ENCODE peak calls at places on chromosomes 7 and 10, in four cellular contexts. I, B, J and V are unnamed samples.

GRCh38 chr10:47406870-47407648 is 23.0 kb upstream of the ZNF488 start:
- DNase-seq in I (peak), B (peak), J (peak), V (peak)

GRCh38 chr7:100156331-100157068 is 2.0 kb downstream of the TRAPPC14 start:
- DNase-seq in I (no peak), B (no peak), J (no peak), V (no peak)

GRCh38 chr7:2932761-2933251 is 88.7 kb upstream of the GNA12 start:
- DNase-seq in I (no peak), B (no peak), J (no peak), V (no peak)

GRCh38 chr7:43694399-43694748 is 34.9 kb downstream of the COA1 start:
- DNase-seq in I (peak), B (no peak), J (peak), V (no peak)

GRCh38 chr10:58608356-58608755 is 95.7 kb downstream of the BICC1 start:
- DNase-seq in I (no peak), B (no peak), J (peak), V (no peak)

GRCh38 chr10:30791197-30791611 is 161.7 kb upstream of the LYZL2 start:
- DNase-seq in I (no peak), B (no peak), J (no peak), V (no peak)

GRCh38 chr10:42150428-42151061 is 487.8 kb downstream of the ZNF33B start:
- DNase-seq in I (no peak), B (no peak), J (no peak), V (no peak)

GRCh38 chr10:24483701-24484100 is 240.0 kb downstream of the ARHGAP21 start:
- DNase-seq in I (peak), B (no peak), J (peak), V (peak)

GRCh38 chr7:27656724-27657123 is 6.0 kb downstream of the HIBADH start:
- DNase-seq in I (no peak), B (no peak), J (no peak), V (no peak)

GRCh38 chr10:12194752-12195271 is 879 bp downstream of the NUDT5 start:
- DNase-seq in I (peak), B (no peak), J (peak), V (no peak)

GRCh38 chr10:49585387-49585786 is 24.7 kb upstream of the SLC18A3 start:
- DNase-seq in I (no peak), B (no peak), J (peak), V (no peak)

GRCh38 chr10:88041243-88042161 is 178.1 kb downstream of the PTEN start:
- DNase-seq in I (peak), B (no peak), J (peak), V (no peak)

GRCh38 chr7:27925573-27926201 is 185.7 kb downstream of the TAX1BP1 start:
- DNase-seq in I (no peak), B (no peak), J (no peak), V (no peak)

GRCh38 chr10:8225232-8225631 is 170.7 kb downstream of the GATA3 start:
- DNase-seq in I (no peak), B (no peak), J (no peak), V (no peak)

GRCh38 chr10:8230887-8231286 is 176.4 kb downstream of the GATA3 start:
- DNase-seq in I (no peak), B (no peak), J (no peak), V (no peak)

GRCh38 chr10:8233049-8233448 is 178.6 kb downstream of the GATA3 start:
- DNase-seq in I (no peak), B (no peak), J (no peak), V (no peak)

GRCh38 chr10:8227246-8227645 is 172.8 kb downstream of the GATA3 start:
- DNase-seq in I (no peak), B (no peak), J (no peak), V (no peak)

DNA sequence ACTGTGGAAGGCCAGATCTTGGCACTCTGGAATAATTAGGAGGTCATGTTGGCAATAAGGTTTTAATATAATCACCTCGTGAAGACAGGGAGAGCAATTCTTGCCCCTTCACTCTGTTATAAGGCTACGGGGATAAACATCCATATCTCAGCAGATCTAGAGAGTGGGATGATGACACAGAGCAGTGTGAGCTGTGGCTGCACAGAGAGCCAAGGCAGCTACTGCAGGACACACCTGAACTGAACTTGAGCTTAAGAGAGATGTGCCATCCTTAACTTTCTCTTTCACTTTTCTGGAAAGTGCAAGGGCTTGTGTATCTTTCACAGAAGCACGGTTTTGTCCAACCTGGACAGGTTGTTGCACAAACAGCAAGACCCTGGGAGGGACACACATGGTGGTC is 174.7 kb downstream of the GATA3 start:
- DNase-seq in I (no peak), B (no peak), J (no peak), V (no peak)
- TF ChIP-seq CTCF in I (no peak), B (no peak), J (no peak), V (no peak)

GRCh38 chr10:124084693-124085092 is 8.7 kb downstream of the CHST15 start:
- DNase-seq in I (no peak), B (no peak), J (no peak), V (no peak)
- H3K4me3 ChIP-seq in I (no peak), B (no peak), J (no peak), V (no peak)

DNA sequence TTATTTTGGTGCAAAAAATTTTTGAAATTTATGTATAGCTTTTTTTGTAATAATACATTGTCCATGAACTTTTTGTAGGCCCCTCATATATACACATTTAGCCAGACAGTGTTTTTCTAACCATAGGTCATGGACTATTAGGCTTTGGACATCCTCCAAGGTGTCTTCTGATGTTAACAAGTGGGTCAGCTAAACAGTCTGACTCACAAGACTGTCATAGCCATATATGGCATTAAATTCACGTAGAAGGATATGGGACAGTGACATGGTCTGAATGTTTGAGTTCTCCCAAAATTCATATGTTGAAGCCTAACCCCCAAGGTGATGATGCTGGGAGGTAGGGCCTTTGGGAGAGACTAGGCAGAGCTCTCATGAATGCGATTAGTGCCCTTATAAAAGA is 14.0 kb upstream of the NUB1 start:
- DNase-seq in I (no peak), B (peak), J (peak), V (no peak)
- TF ChIP-seq CTCF in I (no peak), B (no peak), J (no peak), V (no peak)

GRCh38 chr10:52703451-52703850 is 69.1 kb downstream of the MBL2 start:
- DNase-seq in I (no peak), B (no peak), J (no peak), V (no peak)
- H3K4me3 ChIP-seq in I (no peak), B (no peak), J (no peak), V (no peak)

DNA sequence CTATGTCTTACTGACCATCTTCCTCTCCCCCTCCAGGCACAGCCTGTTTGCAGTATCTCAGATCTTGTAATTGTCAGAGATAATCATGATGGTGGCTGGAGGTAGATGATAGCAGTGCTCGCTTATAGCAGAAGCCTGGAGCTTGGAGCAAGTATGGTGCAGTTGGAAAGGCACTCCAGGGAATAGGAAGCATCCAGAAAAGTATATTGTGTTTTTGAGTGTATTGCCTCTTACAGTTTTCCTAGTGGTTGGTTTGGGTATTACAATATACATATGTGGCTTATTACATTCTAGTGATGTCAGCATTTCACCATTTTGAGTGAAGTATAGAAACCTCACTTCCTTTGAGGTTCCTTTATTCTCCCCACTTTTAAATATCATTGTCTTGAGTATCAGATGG is 101.5 kb downstream of the STK31 start:
- DNase-seq in I (no peak), B (no peak), J (peak), V (no peak)
- TF ChIP-seq CTCF in I (peak), B (no peak), J (peak), V (peak)

GRCh38 chr10:17661510-17661909 is 17.6 kb downstream of the STAM start:
- DNase-seq in I (no peak), B (no peak), J (no peak), V (no peak)

GRCh38 chr10:17663450-17663849 is 19.5 kb downstream of the STAM start:
- DNase-seq in I (no peak), B (no peak), J (no peak), V (no peak)

GRCh38 chr10:17662193-17663138 is 18.5 kb downstream of the STAM start:
- DNase-seq in I (no peak), B (no peak), J (no peak), V (no peak)

GRCh38 chr10:17659328-17659727 is 15.4 kb downstream of the STAM start:
- DNase-seq in I (no peak), B (no peak), J (no peak), V (no peak)

GRCh38 chr10:17660921-17661320 is 17.0 kb downstream of the STAM start:
- DNase-seq in I (no peak), B (no peak), J (peak), V (peak)
- H3K4me3 ChIP-seq in I (no peak), B (no peak), J (no peak), V (no peak)

GRCh38 chr10:119025776-119026175 is 3.7 kb upstream of the NANOS1 start:
- DNase-seq in I (no peak), B (peak), J (no peak), V (no peak)

GRCh38 chr10:119023553-119023868 is 6.0 kb upstream of the NANOS1 start:
- DNase-seq in I (no peak), B (no peak), J (no peak), V (no peak)

GRCh38 chr10:119024882-119025281 is 4.6 kb upstream of the NANOS1 start:
- DNase-seq in I (no peak), B (peak), J (no peak), V (no peak)

GRCh38 chr10:119026301-119027110 is 3.0 kb upstream of the NANOS1 start:
- DNase-seq in I (no peak), B (peak), J (no peak), V (no peak)

DNA sequence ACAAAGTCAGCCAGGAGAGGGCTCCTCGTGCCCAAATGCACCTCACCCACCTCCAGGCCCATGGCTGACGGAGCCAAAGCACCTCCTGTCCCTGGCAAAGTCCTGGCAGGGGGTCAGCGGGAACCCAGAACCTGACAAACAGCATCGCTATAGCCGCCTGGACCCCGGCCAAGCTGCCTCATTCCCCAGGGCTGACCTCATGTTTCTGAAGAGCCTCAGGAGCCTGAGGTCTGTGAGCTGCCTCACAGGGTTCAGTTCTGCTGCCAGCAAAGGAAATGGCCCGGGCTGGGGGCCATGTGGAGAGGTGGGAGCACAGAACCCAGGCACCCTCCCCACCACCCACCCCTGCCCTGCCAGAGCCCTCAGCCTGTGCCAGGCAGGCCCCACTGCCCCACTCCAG is 4.2 kb upstream of the NANOS1 start:
- DNase-seq in I (peak), B (peak), J (peak), V (no peak)
- TF ChIP-seq CTCF in I (no peak), B (no peak), J (no peak), V (no peak)